ENCODE peak calls at places on chromosomes 6 and 20, in eight cellular contexts. I, A, V, R, H, G, C and Z are unnamed samples.

GRCh38 chr6:133631421-133631820 is 257.5 kb upstream of the TCF21 start:
- DNase-seq in A (no peak), R (no peak), V (no peak), G (no peak), H (no peak), C (no peak), I (no peak), Z (no peak)

GRCh38 chr20:57445298-57445697 is 54.1 kb downstream of the RBM38 start:
- DNase-seq in G (no peak), V (no peak), A (no peak), H (no peak), R (no peak), C (no peak), I (no peak), Z (no peak)

GRCh38 chr20:10412591-10413408 is 21.2 kb downstream of the MKKS start:
- DNase-seq in I (no peak), V (no peak), H (no peak), R (no peak), A (no peak), G (no peak), C (no peak), Z (no peak)

GRCh38 chr6:422423-423061 is 31.0 kb downstream of the IRF4 start:
- DNase-seq in R (peak), C (no peak), V (no peak), I (peak), H (peak), G (no peak), A (peak), Z (peak)

GRCh38 chr6:53961679-53962370 is 149.4 kb upstream of the MLIP start:
- DNase-seq in R (no peak), V (no peak), H (no peak), A (no peak), G (no peak), I (no peak), C (no peak), Z (no peak)

GRCh38 chr20:56393133-56393472 is 658 bp downstream of the CSTF1 start:
- DNase-seq in R (peak), I (peak), V (no peak), A (no peak), H (peak), G (no peak), C (no peak), Z (peak)

GRCh38 chr6:117531346-117531745 is 48.9 kb downstream of the DCBLD1 start:
- DNase-seq in A (no peak), H (no peak), C (no peak), I (no peak), V (no peak), R (no peak), G (no peak), Z (no peak)

GRCh38 chr6:127300411-127300810 is 33.7 kb downstream of the RNF146 start:
- DNase-seq in V (no peak), H (no peak), R (no peak), G (no peak), I (no peak), A (no peak), C (no peak), Z (no peak)

GRCh38 chr6:42201382-42201781 is 6.6 kb upstream of the GUCA1B start:
- DNase-seq in H (no peak), R (no peak), V (no peak), G (no peak), A (no peak), C (no peak), I (no peak), Z (no peak)

GRCh38 chr6:31888281-31889258 is 8.9 kb downstream of the EHMT2 start:
- DNase-seq in R (peak), A (peak), I (peak), H (peak), G (peak), C (no peak), V (peak), Z (peak)

GRCh38 chr6:81766482-81767069 is 14.1 kb upstream of the TENT5A start:
- DNase-seq in I (no peak), C (no peak), G (no peak), R (peak), V (no peak), A (no peak), H (no peak), Z (no peak)

GRCh38 chr6:116253188-116253504 is 729 bp downstream of the TSPYL4 start:
- DNase-seq in A (no peak), G (no peak), I (no peak), H (no peak), C (no peak), V (no peak), R (no peak), Z (no peak)

GRCh38 chr6:26045046-26045938 is 41.9 kb upstream of the HFE start:
- DNase-seq in C (peak), V (no peak), A (peak), I (peak), R (peak), H (peak), G (peak), Z (peak)
- TF ChIP-seq CTCF in C (no peak), V (no peak), A (no peak), I (peak), R (no peak), H (peak), G (no peak), Z (peak)

GRCh38 chr20:45919536-45919933 is 7.6 kb upstream of the PLTP start:
- DNase-seq in A (no peak), C (no peak), H (no peak), V (no peak), I (no peak), G (no peak), R (no peak), Z (no peak)
- TF ChIP-seq CTCF in A (no peak), C (no peak), H (no peak), V (no peak), I (no peak), G (no peak), R (no peak), Z (no peak)

GRCh38 chr20:60009826-60010616 is 51.8 kb downstream of the CDH26 start:
- DNase-seq in G (no peak), C (no peak), H (no peak), V (no peak), I (no peak), A (no peak), R (peak), Z (no peak)
- TF ChIP-seq CTCF in G (no peak), C (no peak), H (peak), V (peak), I (peak), A (no peak), R (peak), Z (no peak)

DNA sequence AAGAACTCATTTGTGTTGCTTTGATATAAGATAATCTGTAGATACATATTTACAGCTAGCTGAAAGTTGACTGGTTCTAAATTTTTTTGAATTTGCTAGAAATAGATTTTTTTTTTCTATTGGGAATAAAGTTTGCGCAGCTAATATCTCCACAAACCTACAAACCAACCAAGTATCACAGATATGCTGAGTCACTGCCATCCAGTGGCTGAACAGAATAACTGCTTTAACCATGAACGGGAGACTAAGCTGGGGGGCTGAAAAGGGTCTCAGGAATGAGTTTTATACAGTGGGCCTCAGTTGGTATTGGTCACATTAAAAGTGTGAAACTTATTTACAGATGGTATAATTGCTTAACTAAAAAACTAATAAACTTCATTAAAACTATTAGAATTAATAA is 326.7 kb upstream of the CNR1 start:
- DNase-seq in R (peak), G (no peak), C (no peak), I (peak), V (no peak), H (no peak), A (no peak), Z (no peak)
- TF ChIP-seq CTCF in R (peak), G (peak), C (no peak), I (no peak), V (peak), H (peak), A (no peak), Z (peak)

GRCh38 chr6:28980137-28980796 is 24.8 kb downstream of the ZNF311 start:
- DNase-seq in H (no peak), C (no peak), G (no peak), R (no peak), V (no peak), I (no peak), A (no peak), Z (no peak)

GRCh38 chr6:28981833-28982475 is 23.2 kb downstream of the ZNF311 start:
- DNase-seq in V (peak), G (peak), A (peak), H (peak), C (no peak), I (peak), R (peak), Z (peak)

GRCh38 chr6:28981391-28981832 is 23.7 kb downstream of the ZNF311 start:
- DNase-seq in V (peak), G (peak), H (no peak), A (peak), R (peak), I (peak), C (no peak), Z (no peak)

GRCh38 chr6:28979679-28980078 is 25.4 kb downstream of the ZNF311 start:
- DNase-seq in R (no peak), A (no peak), I (no peak), V (no peak), C (no peak), H (no peak), G (no peak), Z (no peak)

GRCh38 chr6:28980797-28981390 is 24.2 kb downstream of the ZNF311 start:
- DNase-seq in A (peak), I (peak), C (no peak), G (peak), V (peak), H (peak), R (peak), Z (peak)
- TF ChIP-seq CTCF in A (peak), I (peak), C (no peak), G (peak), V (peak), H (no peak), R (peak), Z (peak)

DNA sequence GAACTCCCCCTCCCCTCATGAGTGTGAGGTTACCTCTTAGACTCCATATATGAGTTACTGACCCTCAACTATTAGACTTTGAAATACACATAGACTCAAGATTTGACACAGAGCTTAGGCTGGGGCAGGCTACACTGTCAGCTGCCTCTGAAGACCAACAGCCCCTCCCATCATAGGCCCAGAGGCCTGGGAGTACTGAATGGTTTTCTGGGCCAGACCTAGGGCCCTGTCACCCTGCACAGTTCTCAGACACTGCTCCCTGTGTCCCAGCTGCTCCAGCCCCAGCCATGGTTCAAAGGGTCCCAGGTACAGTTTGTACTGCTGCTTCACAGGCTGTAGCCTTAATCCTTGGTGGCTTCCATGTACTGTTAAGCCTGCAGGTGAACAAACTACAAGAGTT is 132.1 kb upstream of the MOCS1 start:
- DNase-seq in I (no peak), V (no peak), H (no peak), R (no peak), C (no peak), A (no peak), G (no peak), Z (no peak)
- TF ChIP-seq CTCF in I (no peak), V (no peak), H (no peak), R (no peak), C (no peak), A (no peak), G (no peak), Z (no peak)

GRCh38 chr6:40588070-40588384 is 863 bp upstream of the LRFN2 start:
- DNase-seq in G (no peak), H (no peak), A (no peak), I (no peak), V (no peak), R (no peak), C (no peak), Z (no peak)
- TF ChIP-seq CTCF in G (no peak), H (no peak), A (no peak), I (no peak), V (no peak), R (no peak), C (no peak), Z (peak)

GRCh38 chr20:34439168-34439567 is 76.1 kb downstream of the ITCH start:
- DNase-seq in I (no peak), A (no peak), G (no peak), V (no peak), H (no peak), C (no peak), R (peak), Z (no peak)

GRCh38 chr20:34433391-34433790 is 70.3 kb downstream of the ITCH start:
- DNase-seq in H (no peak), A (no peak), V (no peak), I (no peak), R (no peak), G (no peak), C (no peak), Z (no peak)

GRCh38 chr20:34435589-34435988 is 72.5 kb downstream of the ITCH start:
- DNase-seq in C (no peak), V (no peak), A (no peak), H (no peak), G (no peak), R (no peak), I (no peak), Z (no peak)

DNA sequence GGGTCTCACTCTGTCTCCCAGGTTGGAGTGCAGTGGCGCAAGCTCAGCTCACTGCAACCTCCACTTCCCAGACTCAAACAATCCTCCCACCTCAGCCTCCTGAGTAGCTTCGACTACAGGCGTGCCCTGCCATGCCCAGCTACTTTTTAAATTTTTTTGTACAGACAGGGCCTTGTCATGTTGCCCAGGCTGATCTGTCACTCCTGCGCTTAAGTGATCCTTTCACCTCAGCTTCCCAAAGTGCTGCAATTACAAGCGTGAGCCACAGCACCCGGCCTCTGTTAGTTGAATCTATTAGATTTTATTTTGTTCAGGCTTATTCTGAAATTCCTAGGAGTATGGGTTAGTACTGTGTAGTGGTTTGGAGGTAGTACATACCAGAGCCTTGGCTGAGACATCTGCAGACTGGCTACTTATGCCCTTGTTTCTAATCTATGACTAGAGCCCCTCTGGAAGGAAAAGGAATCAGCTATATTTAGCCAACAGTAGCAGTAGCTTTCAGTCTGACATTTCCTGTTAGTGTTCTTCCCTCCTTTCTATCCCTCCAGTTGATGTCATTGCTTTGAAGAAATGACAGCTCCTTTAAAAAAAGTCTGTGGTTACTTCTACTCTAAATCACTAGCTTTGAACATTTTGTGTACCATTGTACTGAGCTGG is 74.4 kb downstream of the ITCH start:
- DNase-seq in V (no peak), C (no peak), H (no peak), R (no peak), A (no peak), I (no peak), G (no peak), Z (no peak)
- TF ChIP-seq CTCF in V (no peak), C (no peak), H (no peak), R (no peak), A (no peak), I (no peak), G (no peak), Z (no peak)

DNA sequence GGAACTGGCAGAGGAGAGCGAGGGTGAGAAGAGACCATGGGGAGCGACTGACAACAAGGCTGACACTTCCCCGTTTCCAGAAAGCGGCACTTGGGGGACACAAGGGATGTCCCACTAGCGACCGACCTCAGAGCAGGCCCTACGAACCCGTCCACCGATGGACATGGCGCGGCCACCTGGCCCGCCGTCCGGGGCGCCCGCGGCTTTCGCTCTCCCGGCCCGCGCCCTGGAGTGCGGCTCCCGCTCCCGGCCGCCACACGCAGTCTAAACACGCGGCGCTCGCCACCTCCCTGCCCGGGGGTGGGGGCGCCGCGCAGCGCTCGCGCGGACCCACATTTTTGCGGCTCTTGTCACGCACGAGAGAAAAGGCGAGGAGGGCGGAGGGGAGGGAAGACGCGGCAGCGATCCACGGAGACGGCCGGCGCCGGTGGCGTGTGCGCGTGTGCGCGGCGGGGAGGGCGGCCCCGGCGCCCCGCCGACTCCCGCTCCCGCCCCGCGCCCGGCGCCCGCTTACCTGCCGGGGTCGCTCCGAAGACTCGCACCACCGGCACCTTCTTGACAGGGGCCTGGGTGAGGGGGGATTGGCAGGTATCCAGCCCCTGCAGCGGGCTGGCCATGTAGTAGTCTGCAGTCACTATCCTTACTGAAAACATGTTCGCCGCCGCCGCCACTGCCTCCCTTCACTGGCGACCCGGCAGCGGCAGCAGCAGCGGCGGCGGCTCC is 621 bp downstream of the REV3L start:
- DNase-seq in C (no peak), V (peak), R (peak), G (peak), I (peak), H (peak), A (peak), Z (peak)
- TF ChIP-seq CTCF in C (no peak), V (no peak), R (no peak), G (no peak), I (no peak), H (no peak), A (no peak), Z (no peak)